ENCODE peak calls at places on chromosomes 13 and 19, in four cellular contexts. Y is A673, I is neural progenitor cell, H is uterus. J is an unnamed sample. For H3K4me1, the result is how much of the 10 kb centered on the place peaks cover.

GRCh38 chr13:86960876-86961275 is 710.3 kb upstream of the SLITRK5 start:
- DNase-seq in Y (no peak), I (no peak), H (no peak), J (no peak)

GRCh38 chr19:17394891-17395415 is 957 bp upstream of the CCDC194 start:
- DNase-seq in H (no peak), I (peak), Y (peak), J (peak)

GRCh38 chr13:67736646-67737420 is 506.7 kb upstream of the PCDH9 start:
- DNase-seq in H (no peak), Y (peak), I (peak), J (no peak)

GRCh38 chr19:49475995-49476880 is 2.2 kb downstream of the FLT3LG start:
- DNase-seq in I (peak), Y (peak), H (no peak), J (no peak)

GRCh38 chr19:29678484-29679106 is 13.3 kb downstream of the PLEKHF1 start:
- DNase-seq in Y (no peak), I (no peak), H (peak), J (peak)

GRCh38 chr13:67100723-67101122 is 129.4 kb downstream of the PCDH9 start:
- DNase-seq in I (no peak), H (no peak), Y (no peak), J (no peak)

GRCh38 chr19:51339687-51340656 is 2.0 kb downstream of the VSIG10L start:
- DNase-seq in Y (peak), I (peak), H (peak), J (peak)

GRCh38 chr19:45136507-45137178 is 24.1 kb downstream of the NKPD1 start:
- DNase-seq in I (peak), Y (no peak), H (no peak), J (no peak)

GRCh38 chr19:47663435-47663910 is 49.7 kb upstream of the EHD2 start:
- DNase-seq in I (no peak), H (no peak), Y (no peak), J (no peak)
- H3K4me3 ChIP-seq in I (no peak), H (no peak), Y (no peak), J (no peak)

DNA sequence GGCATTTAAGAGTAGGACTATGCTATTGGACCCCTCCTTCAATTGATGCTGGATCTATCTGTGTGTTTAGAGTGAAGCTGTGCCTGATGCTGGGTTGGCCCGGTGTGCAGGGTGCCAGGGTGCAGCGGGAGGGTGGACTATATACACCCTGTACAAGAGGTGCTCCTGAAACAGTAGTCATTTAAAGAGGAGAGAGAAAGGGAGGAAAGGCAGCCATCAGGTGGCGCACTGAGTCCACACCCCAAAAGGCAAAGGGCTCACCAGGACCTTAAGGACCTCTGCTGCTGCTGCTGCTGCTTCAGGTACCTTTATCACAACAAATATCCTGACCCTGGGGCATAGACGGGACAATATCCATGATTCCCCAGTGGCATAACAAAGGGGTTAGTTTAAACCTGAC is 39.4 kb downstream of the ZNF136 start:
- DNase-seq in Y (peak), I (peak), H (no peak), J (peak)
- TF ChIP-seq CTCF in Y (peak), I (peak), H (no peak), J (peak)

GRCh38 chr19:35171730-35172129 is 17.2 kb downstream of the FXYD5 start:
- DNase-seq in I (no peak), Y (no peak), H (no peak), J (no peak)
- H3K4me1 ChIP-seq in I (under half), Y (under half), H (under half), J (under half)

DNA sequence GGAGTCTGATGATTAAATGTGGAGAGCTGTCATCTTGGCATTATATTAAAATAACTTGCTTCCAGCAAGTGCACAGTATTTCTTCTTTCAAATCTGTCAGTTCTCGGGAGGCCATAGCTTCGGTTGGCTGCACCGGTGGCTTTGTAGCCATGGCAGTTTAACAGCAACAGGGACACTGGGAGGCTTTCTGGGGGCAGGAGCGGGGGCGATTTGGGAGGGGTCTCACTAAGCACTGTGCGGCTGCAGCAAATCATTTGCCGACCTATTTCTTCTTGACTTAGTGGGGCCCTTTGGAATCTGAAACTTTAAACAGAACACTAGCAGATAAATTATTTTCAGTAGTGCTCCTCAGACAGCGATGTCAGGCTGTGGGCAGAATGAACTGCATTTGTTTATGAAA is 211.7 kb downstream of the OLFM4 start:
- DNase-seq in Y (no peak), H (no peak), I (no peak), J (no peak)
- H3K4me3 ChIP-seq in Y (no peak), H (no peak), I (no peak), J (no peak)

GRCh38 chr19:18493440-18494266 is 28.2 kb downstream of the ELL start:
- DNase-seq in I (no peak), Y (no peak), H (no peak), J (no peak)

GRCh38 chr19:18495204-18495911 is 26.5 kb downstream of the ELL start:
- DNase-seq in I (peak), Y (no peak), H (no peak), J (no peak)

GRCh38 chr19:18494267-18494607 is 27.6 kb downstream of the ELL start:
- DNase-seq in I (no peak), Y (no peak), H (no peak), J (no peak)

GRCh38 chr19:18496980-18497256 is 25.0 kb downstream of the ELL start:
- DNase-seq in Y (no peak), I (no peak), H (no peak), J (no peak)

GRCh38 chr19:18496167-18496979 is 25.5 kb downstream of the ELL start:
- DNase-seq in H (no peak), I (no peak), Y (peak), J (peak)
- TF ChIP-seq CTCF in H (no peak), I (no peak), Y (no peak), J (no peak)

DNA sequence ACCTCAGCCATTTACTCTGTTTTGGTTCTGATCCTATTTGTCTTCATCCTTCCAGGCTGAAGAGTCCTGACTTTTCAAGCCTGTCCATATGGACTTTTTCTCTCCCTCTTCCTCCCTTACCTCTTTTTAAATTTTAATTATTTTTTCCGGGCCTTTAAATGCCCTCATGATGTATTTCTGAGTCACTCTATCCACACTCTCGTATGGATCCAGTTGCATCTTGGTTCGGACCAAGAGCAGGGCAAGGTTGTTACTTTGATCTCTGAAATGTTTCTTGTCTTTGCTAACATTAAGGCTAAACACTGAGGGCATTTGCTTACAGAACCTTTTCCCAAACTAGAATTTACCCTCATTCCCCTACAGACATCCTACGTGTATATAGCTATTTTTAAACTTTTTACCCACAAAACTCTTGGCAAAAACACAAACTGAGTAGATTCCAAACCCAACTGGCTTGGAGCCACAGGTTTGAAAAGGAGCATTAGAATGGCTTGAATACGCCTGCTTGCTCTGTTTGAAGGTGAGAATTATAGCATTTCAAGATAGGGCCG is 47.4 kb upstream of the SERPINE3 start:
- DNase-seq in Y (no peak), I (no peak), H (no peak), J (no peak)
- H3K4me1 ChIP-seq in Y (under half), I (under half), H (under half), J (under half)

GRCh38 chr19:38253788-38254187 is 2.4 kb downstream of the PPP1R14A start:
- DNase-seq in Y (no peak), I (no peak), H (no peak), J (no peak)
- H3K4me3 ChIP-seq in Y (no peak), I (no peak), H (peak), J (peak)

DNA sequence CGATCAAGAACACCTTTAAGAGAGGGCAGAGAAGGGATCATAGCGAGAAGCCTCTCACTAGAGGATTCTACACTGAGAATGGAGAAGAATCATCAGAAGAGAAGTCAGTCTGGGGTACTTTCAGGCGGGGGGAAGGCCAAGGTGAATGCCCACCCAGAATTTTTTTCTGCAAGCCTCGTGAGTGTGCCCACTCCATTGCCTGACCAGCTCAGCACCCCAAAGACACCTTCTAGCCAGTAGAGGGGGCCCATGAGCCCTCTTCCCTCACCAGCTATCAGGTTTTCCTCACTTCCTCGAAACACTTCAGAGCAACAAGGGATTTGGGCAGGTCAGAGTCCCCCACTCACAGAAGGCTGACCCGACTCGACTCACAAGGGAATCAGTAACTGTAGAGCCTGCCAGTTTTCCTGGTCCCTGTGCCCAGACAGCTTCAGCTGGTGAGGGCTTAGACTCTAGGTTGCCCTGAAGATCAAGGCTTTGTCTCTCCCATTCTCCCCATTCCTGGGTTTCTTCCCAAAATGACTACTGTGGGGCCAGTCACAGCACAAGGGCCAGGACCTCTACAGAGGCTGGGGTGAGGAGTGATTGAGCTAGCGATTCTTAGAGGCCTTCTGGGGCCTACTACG is 18.4 kb downstream of the NLRP13 start:
- DNase-seq in I (no peak), H (no peak), Y (peak), J (no peak)
- TF ChIP-seq CTCF in I (no peak), H (no peak), Y (peak), J (no peak)

GRCh38 chr19:35136977-35137702 is 1.5 kb upstream of the FXYD1 start:
- DNase-seq in Y (no peak), H (no peak), I (no peak), J (no peak)

GRCh38 chr19:35136231-35136630 is 1.4 kb upstream of the LGI4 start:
- DNase-seq in I (no peak), H (no peak), Y (no peak), J (no peak)

GRCh38 chr19:35140207-35140897 is 1.7 kb downstream of the FXYD1 start:
- DNase-seq in I (no peak), H (no peak), Y (no peak), J (no peak)

GRCh38 chr19:35139618-35139943 is 957 bp downstream of the FXYD1 start:
- DNase-seq in H (no peak), I (no peak), Y (no peak), J (no peak)

GRCh38 chr19:35138305-35138799 is 272 bp upstream of the FXYD1 start:
- DNase-seq in H (peak), Y (no peak), I (no peak), J (peak)
- H3K4me1 ChIP-seq in H (under half), Y (under half), I (under half), J (under half)

DNA sequence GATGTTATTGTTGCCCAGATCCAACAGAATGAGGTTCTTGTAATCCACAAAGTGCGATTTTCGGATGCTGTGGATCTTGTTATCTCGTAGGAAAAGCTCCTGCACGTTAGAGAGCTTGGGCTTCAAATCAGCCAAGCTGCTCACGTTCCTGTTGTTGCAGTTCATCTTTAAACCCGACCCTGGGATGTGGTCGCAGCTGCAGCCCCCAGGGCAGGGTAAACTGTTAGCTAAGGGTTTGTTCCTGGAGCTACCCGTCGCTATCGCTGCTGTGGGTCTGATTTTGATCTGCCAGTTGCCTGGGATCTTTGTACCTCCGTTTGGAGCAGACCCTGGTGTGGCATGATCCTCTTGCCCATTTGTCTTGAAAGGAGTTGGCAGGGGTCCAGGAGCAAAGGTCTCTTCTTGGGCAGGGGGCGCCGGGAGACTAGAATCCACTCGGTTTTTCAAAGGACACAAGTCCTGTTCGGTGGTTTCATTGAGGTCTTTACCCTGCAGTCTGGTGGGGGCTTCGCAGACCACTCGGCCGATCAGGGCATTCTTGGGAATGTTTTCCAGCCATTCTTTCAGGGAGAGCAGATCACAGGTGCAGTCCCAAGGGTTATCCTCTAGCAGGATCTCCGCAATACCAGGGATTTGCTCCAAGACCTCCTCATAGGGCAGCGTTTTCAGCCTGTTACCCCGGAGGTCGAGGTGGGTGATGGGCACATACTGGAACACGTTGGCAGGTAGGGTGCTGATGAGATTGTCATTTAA is 1.8 kb downstream of the SLITRK1 start:
- DNase-seq in I (peak), Y (no peak), H (no peak), J (no peak)
- H3K4me3 ChIP-seq in I (peak), Y (peak), H (no peak), J (no peak)